ENCODE peak calls at places on chromosomes 13 and 19, in six cellular contexts. Q is breast epithelium, T is body of pancreas, S is lower leg skin, L is ovary, V is GM12892. K is an unnamed sample.

GRCh38 chr19:35297515-35297848 is 5.5 kb downstream of the MAG start:
- DNase-seq in Q (no peak), T (no peak), S (no peak), L (no peak), V (no peak), K (no peak)

GRCh38 chr19:46030861-46031550 is 8.2 kb upstream of the PGLYRP1 start:
- DNase-seq in Q (peak), T (no peak), S (no peak), L (no peak), V (no peak), K (no peak)

GRCh38 chr13:75699062-75699461 is 62.9 kb downstream of the LMO7 start:
- DNase-seq in Q (no peak), T (no peak), S (no peak), L (no peak), V (no peak), K (no peak)

GRCh38 chr13:110798595-110798994 is 85.1 kb downstream of the ING1 start:
- DNase-seq in Q (no peak), T (peak), S (no peak), L (no peak), V (no peak), K (no peak)

GRCh38 chr19:13154241-13154778 is 4.1 kb downstream of the IER2 start:
- DNase-seq in Q (peak), T (peak), S (peak), L (peak), V (no peak), K (no peak)

GRCh38 chr13:48780713-48781341 is 127.1 kb downstream of the CYSLTR2 start:
- DNase-seq in Q (no peak), T (no peak), S (no peak), L (no peak), V (no peak), K (no peak)

GRCh38 chr13:110685305-110685704 is 20.6 kb downstream of the CARS2 start:
- DNase-seq in Q (no peak), T (no peak), S (no peak), L (peak), V (no peak), K (no peak)

GRCh38 chr13:104678161-104678560 is 1611.9 kb upstream of the SLC10A2 start:
- DNase-seq in Q (no peak), T (no peak), S (no peak), L (no peak), V (no peak), K (no peak)

GRCh38 chr13:36571444-36571843 is 102.4 kb upstream of the SERTM1 start:
- DNase-seq in Q (no peak), T (no peak), S (no peak), L (no peak), V (no peak), K (no peak)

GRCh38 chr19:44770550-44771257 is 7.0 kb upstream of the CBLC start:
- DNase-seq in Q (peak), T (peak), S (peak), L (peak), V (peak), K (peak)

GRCh38 chr19:34193439-34193838 is 21.1 kb downstream of the LSM14A start:
- DNase-seq in Q (no peak), T (no peak), S (no peak), L (no peak), V (no peak), K (no peak)

GRCh38 chr19:56112313-56112709 is 8.8 kb downstream of the ZNF787 start:
- DNase-seq in Q (no peak), T (no peak), S (no peak), L (no peak), V (no peak), K (no peak)

GRCh38 chr13:32969516-32969941 is 46.7 kb upstream of the KL start:
- DNase-seq in Q (no peak), T (no peak), S (no peak), L (no peak), V (peak), K (no peak)

GRCh38 chr13:98225036-98225940 is 48.2 kb upstream of the RNF113B start:
- DNase-seq in Q (no peak), T (no peak), S (no peak), L (no peak), V (no peak), K (no peak)

GRCh38 chr19:44552324-44552723 is 22.8 kb upstream of the CEACAM20 start:
- DNase-seq in Q (no peak), T (no peak), S (no peak), L (no peak), V (no peak), K (peak)

GRCh38 chr19:49097453-49098288 is 12.4 kb downstream of the SNRNP70 start:
- DNase-seq in Q (peak), T (peak), S (peak), L (peak), V (peak), K (peak)

GRCh38 chr19:29393915-29394460 is 131.8 kb upstream of the VSTM2B start:
- DNase-seq in Q (no peak), T (no peak), S (no peak), L (no peak), V (no peak), K (no peak)

GRCh38 chr13:52001120-52001731 is 10.0 kb downstream of the ATP7B start:
- DNase-seq in Q (no peak), T (no peak), S (no peak), L (no peak), V (peak), K (peak)

GRCh38 chr19:39327990-39328705 is 7.5 kb upstream of the LRFN1 start:
- DNase-seq in Q (peak), T (peak), S (peak), L (peak), V (peak), K (peak)

GRCh38 chr13:99894835-99895427 is 76.6 kb downstream of the ZIC5 start:
- DNase-seq in Q (no peak), T (no peak), S (no peak), L (no peak), V (no peak), K (no peak)

GRCh38 chr19:6238643-6239281 is 41.0 kb downstream of the MLLT1 start:
- DNase-seq in Q (peak), T (no peak), S (no peak), L (peak), V (peak), K (no peak)
- TF ChIP-seq POLR2A in Q (no peak), T (no peak), S (no peak), L (no peak), V (no peak), K (no peak)

GRCh38 chr13:27424246-27425150 is at the start of gene GTF3A:
- DNase-seq in Q (peak), T (peak), S (peak), L (peak), V (peak), K (peak)
- TF ChIP-seq POLR2A in Q (no peak), T (peak), S (no peak), L (peak), V (peak), K (peak)

DNA sequence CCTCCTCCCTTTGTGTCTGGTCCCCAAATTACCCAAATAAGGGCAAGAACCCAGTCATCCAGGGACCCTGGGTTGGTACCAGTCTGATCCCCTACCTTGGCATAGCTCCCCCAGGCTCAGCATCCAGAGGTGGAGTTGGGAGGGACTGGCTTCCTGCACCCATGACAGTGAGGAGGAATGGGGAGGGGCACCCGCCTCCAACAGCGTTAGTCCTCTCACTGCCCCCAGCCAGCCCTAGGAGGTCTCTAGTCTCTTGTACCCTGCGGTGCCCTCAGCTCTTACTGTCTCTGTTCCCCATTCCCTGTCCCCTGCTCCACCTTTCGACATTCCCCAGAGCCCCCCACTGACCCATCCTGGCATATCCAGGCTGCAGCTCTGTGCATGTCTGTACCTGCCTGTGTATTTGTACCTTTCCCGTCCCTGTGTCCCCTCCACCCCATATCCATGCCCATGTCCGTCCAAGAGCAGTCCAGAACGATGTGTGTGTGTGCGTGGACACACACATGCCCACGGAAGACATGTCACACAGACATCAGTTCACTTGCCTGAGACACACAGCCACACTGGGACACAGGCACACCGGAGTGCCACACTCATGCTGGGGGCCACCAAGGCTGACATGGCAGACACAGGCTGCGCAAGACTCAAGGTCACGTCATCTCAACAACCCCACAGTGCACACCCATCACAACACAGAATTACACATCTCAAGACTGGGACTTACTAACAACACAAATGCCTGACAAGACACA is 17.8 kb downstream of the ERFL start:
- DNase-seq in Q (no peak), T (no peak), S (no peak), L (no peak), V (no peak), K (no peak)
- TF ChIP-seq POLR2A in Q (no peak), T (no peak), S (no peak), L (no peak), V (no peak), K (no peak)

DNA sequence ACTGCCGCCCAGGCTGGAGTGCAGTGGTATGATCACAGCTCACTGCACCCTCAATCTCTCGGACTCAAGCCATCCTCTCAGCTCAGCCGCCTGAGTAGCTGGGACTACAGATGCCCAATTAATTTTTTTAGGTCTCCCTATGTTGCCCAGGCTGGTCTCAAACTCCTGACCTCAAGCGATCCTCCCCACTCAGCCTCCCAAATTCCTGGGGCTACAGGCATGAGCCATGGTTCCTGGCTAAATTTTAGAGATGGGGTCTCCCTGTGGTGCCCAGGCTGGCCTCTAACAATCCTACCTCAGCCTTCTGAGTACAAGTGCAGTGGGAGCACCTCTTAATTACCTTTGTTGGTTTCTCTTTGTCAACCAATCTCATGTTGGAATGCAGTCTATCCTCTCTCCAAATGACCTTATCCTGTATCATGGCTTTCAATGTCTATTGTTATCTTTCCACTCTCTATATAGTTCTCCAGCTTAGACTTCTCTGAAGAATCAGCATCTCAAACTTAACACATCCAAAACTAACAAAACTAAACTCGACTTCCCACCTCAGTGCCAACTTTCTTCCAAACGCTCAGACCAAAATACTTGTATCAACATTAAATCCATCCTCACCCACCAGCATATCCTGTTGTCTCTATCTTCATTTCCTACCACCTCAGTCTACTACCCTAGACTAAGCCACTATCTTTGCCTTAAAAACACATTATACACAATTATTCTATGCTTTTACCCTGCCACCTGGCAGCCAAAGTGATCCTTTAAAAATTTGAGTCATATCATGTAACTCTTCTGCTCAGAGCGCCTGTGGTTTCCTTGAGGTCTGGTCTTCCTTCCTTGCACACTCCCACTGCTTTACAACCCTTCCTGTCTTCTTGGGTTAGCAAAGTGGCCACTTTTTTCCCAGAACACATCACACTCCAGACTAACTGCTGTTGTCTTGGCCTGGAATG is 6.7 kb downstream of the TPT1 start:
- DNase-seq in Q (no peak), T (no peak), S (no peak), L (no peak), V (no peak), K (no peak)
- TF ChIP-seq POLR2A in Q (no peak), T (no peak), S (no peak), L (no peak), V (no peak), K (no peak)

GRCh38 chr19:18587962-18588610 is 512 bp upstream of the REX1BD start:
- DNase-seq in Q (no peak), T (no peak), S (no peak), L (no peak), V (no peak), K (no peak)

GRCh38 chr19:18587561-18587960 is 1.0 kb upstream of the REX1BD start:
- DNase-seq in Q (no peak), T (no peak), S (no peak), L (no peak), V (no peak), K (no peak)

GRCh38 chr19:18590273-18591272 is 2.0 kb downstream of the REX1BD start:
- DNase-seq in Q (peak), T (no peak), S (no peak), L (no peak), V (no peak), K (no peak)

GRCh38 chr19:18589380-18590272 is 1.0 kb downstream of the REX1BD start:
- DNase-seq in Q (peak), T (peak), S (no peak), L (peak), V (no peak), K (no peak)

DNA sequence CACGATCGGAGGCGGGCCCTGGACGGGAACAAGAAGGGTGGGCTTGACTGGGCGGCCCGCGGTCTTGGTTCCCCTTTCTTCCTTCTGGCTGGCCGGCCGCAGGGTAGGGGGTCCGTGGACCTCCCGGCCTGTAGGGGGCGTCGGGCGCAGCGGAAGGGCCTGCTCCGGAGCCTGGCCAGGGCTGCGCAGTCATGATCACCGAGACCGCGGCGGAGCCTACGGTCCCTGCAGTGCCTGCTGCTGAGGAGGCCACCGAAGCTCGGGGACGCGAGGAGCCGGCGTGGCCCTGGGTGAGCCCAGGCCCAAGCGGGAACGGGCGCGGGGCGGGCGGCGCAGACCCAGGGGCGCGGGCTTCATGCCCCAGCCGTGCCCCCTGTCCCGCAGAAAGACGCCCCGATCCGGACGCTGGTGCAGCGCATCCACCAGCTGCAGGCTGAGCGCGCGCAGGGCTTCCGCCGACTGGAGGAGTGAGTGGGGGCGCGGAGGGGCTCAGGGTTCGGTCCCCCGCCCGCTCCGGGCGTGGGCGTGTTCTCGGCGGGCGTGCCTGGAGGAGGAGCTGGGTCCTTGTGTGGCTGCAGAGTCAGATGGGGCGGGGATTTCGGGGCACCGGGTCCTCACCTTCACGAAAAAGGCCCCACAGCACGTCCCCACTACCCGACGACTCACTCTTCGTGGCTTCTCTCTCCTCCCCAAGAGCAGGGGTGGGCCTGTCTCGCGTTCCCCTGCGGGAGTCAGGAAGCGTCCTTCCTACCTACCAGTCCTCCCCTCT is at the start of gene REX1BD:
- DNase-seq in Q (peak), T (peak), S (peak), L (peak), V (peak), K (peak)
- TF ChIP-seq POLR2A in Q (no peak), T (peak), S (no peak), L (peak), V (peak), K (peak)

DNA sequence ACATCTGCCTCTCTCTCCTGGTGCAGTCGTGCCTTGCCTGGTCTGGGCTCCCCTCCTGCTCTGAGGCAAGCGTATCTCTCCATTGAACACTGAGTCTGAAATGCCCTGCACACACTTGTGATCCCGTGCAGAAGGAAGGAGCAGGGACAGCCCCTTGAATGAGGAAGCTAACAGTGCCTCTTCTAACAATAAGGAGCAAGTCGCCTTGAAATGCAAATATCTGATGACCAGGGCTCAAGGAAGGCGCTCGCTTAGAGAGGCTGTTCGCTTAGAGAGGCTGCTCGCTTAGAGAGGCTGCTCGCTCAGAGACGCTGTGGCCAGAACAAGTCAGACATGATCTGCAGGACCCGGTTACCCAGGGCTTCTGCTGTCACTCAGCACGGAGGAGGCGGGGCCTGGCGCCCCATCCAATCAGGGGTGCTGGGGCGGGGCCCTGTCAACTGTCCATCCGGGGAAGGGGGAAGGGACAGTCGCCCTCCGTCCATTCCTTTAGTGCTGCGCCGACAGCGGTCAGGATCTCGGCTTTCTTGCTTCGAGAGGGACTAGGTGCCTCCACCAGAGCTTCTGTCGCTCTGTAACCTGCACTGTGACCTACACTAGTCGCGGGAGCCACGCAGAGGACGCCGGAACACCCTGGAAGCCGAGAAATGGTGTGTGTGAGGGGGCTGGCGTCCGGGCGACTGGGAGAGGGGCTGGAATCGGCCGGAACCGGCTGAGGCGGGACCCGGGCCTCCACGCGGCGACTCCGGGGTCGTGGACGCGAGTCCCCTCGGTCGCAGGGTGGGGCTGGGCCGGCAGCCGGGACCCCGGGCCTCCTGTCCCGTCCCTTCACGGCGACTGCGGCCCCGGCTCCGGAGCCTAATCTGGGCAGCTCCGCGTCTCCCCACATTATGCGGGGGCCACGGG is at the start of gene ZNF440:
- DNase-seq in Q (peak), T (peak), S (peak), L (peak), V (peak), K (peak)
- TF ChIP-seq POLR2A in Q (peak), T (peak), S (no peak), L (peak), V (peak), K (peak)

DNA sequence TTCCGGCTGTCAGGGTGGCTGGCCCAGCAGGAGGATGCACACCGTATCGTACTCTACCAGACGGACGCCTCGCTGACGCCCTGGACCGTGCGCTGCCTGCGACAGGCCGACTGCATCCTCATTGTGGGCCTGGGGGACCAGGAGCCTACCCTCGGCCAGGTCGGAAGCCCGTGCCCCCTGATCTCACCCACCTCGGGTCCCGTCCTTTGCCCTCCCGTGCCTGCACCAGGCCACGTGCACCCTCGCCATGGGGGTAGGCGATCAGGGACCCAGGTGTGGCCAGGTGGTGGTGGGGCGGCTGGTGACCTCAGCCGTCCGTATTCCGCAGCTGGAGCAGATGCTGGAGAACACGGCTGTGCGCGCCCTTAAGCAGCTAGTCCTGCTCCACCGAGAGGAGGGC is 19.0 kb downstream of the PNPLA6 start:
- DNase-seq in Q (no peak), T (no peak), S (no peak), L (no peak), V (no peak), K (no peak)
- TF ChIP-seq POLR2A in Q (no peak), T (no peak), S (no peak), L (no peak), V (no peak), K (no peak)

DNA sequence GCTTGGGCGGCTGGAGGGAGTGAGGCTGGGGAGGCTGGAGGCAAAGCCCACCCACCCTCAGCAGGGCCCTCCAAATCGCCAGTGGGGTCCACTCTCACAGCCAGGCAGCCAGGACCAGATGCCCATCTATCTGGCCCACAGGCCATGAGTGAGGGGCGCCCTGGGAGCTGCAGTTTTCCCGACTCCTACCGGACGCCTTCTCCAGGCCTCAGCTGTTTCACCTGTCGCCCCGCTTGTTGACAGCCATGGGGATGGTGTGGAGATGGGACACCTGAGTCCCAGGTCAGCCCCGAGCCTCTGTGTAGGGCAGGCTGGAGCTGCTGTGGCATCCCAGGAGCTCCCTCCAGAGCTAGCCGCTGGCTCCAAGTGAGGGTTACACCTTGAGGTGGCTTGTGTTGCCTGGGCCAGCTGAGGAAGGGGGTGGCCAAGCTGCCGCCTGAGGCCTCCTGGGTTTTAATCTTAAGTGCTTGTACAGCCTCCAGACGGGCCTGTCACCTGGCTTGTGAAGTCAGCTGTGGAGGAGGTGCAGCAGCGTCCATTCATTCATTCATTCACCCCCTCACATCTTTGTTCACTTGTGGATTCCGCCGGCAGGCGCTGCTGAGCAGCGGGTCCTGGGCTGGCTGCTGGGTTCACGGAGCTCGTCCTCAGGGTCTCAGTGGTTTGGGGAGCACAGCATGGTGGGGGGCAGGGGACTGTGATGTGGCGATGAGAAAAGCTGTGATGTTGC is 52.0 kb downstream of the COMP start:
- DNase-seq in Q (no peak), T (no peak), S (no peak), L (no peak), V (no peak), K (no peak)
- TF ChIP-seq POLR2A in Q (no peak), T (no peak), S (no peak), L (no peak), V (no peak), K (no peak)